ENCODE peak calls at places on chromosomes 12 and 14, in eight cellular contexts. L, A, W, Z, X, Y, U and P are unnamed samples.

GRCh38 chr12:97169922-97170321 is 262.9 kb downstream of the NEDD1 start:
- DNase-seq in L (no peak), W (no peak), A (no peak), Y (no peak), U (no peak), Z (no peak), X (no peak), P (no peak)

GRCh38 chr12:92290016-92290685 is 144.5 kb upstream of the BTG1 start:
- DNase-seq in X (no peak), A (no peak), W (no peak), Z (no peak), Y (no peak), U (peak; percentile 81), L (no peak), P (peak; percentile 84)

GRCh38 chr12:122830517-122831214 is 4.6 kb upstream of the HIP1R start:
- DNase-seq in U (peak; percentile 96), Y (no peak), L (no peak), Z (no peak), A (peak; percentile 48), W (no peak), X (peak; percentile 87), P (peak; percentile 94)

GRCh38 chr14:104299993-104300761 is 161.8 kb downstream of the KIF26A start:
- DNase-seq in Z (no peak), A (no peak), U (no peak), X (no peak), L (no peak), Y (no peak), W (no peak), P (no peak)

GRCh38 chr14:91068642-91069041 is 8.2 kb upstream of the RPS6KA5 start:
- DNase-seq in L (no peak), A (no peak), Y (no peak), Z (no peak), X (no peak), U (no peak), W (no peak), P (no peak)

GRCh38 chr14:101116065-101116464 is 212.5 kb upstream of the RTL1 start:
- DNase-seq in X (no peak), Z (peak; percentile 32), Y (no peak), U (no peak), A (no peak), L (no peak), W (no peak), P (no peak)

GRCh38 chr14:79514700-79515099 is 696.6 kb downstream of the DIO2 start:
- DNase-seq in W (no peak), U (peak; percentile 75), X (no peak), A (peak; percentile 5), Z (peak; percentile 2), L (no peak), Y (no peak), P (peak; percentile 2)

GRCh38 chr14:41604793-41605534 is 1.7 kb upstream of the LRFN5 start:
- DNase-seq in U (no peak), W (peak; percentile 93), A (peak; percentile 87), Y (no peak), X (no peak), Z (peak; percentile 93), L (no peak), P (peak; percentile 88)

GRCh38 chr12:49636979-49637378 is 13.6 kb downstream of the PRPF40B start:
- DNase-seq in U (peak; percentile 65), X (peak; percentile 22), Y (peak; percentile 84), L (peak; percentile 75), A (peak; percentile 72), Z (peak; percentile 84), W (peak; percentile 72), P (peak; percentile 79)

GRCh38 chr14:104517867-104518266 is 61.7 kb upstream of the C14orf180 start:
- DNase-seq in Y (no peak), A (no peak), Z (no peak), U (no peak), X (no peak), W (no peak), L (no peak), P (no peak)

GRCh38 chr12:27493260-27493935 is 30.6 kb upstream of the PPFIBP1 start:
- DNase-seq in X (no peak), U (peak; percentile 65), Y (no peak), L (no peak), A (no peak), W (no peak), Z (no peak), P (peak; percentile 13)

GRCh38 chr12:27491226-27491625 is 32.8 kb upstream of the PPFIBP1 start:
- DNase-seq in L (no peak), Z (no peak), X (no peak), A (no peak), W (no peak), U (no peak), Y (no peak), P (no peak)

GRCh38 chr12:27486986-27487385 is 37.0 kb upstream of the PPFIBP1 start:
- DNase-seq in U (no peak), A (no peak), W (no peak), L (no peak), Y (no peak), X (no peak), Z (no peak), P (peak; percentile 18)

GRCh38 chr12:27488479-27488878 is 35.5 kb upstream of the PPFIBP1 start:
- DNase-seq in Z (no peak), X (no peak), Y (no peak), W (no peak), U (peak; percentile 22), L (no peak), A (no peak), P (no peak)
- H3K27ac ChIP-seq in Z (no peak overlapping the region), X (no peak overlapping the region), Y (no peak overlapping the region), W (no peak overlapping the region), U (no peak overlapping the region), L (no peak overlapping the region), A (no peak overlapping the region), P (no peak overlapping the region)

DNA sequence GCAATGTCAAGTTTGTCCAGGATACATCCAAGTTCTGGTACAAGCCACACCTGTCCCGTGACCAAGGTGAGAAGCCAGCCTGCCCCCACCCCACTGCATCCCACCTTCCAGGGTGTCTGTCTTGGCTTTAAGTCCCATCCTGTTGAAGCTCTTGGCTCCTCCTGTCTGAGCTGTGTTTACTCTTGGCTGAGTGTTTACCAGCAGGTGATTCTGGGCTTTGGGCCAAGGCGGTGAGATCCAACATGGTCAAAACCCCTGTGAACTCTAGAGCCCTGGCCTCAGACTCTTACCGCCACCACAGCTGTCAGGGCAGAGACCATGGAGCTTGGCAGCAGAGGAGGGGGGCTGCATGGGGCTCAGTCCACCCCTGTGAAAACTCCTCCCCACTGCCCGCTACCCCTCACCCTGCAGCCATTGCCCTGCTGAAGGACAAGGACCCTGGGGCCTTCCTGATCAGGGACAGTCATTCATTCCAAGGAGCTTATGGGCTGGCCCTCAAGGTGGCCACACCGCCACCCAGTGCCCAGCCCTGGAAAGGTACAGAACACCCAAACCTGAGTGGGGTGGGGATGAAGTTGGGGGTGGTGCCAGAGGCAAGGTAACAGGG is 11.6 kb downstream of the TNS2 start:
- DNase-seq in X (peak; percentile 63), W (peak; percentile 48), A (peak; percentile 69), L (no peak), Y (no peak), Z (peak; percentile 67), U (peak; percentile 87), P (no peak)
- TF ChIP-seq EZH2phosphoT487 in X (no peak), W (no peak), A (no peak), L (no peak), Y (no peak), Z (no peak), U (no peak), P (no peak)

GRCh38 chr12:108619369-108620160 is 14.1 kb downstream of the SELPLG start:
- DNase-seq in L (no peak), X (no peak), Z (no peak), Y (no peak), A (no peak), W (no peak), U (peak; percentile 41), P (no peak)
- H3K27ac ChIP-seq in L (peak overlapping the region; percentile 89), X (no peak overlapping the region), Z (peak overlapping the region; percentile 32), Y (no peak overlapping the region), A (no peak overlapping the region), W (no peak overlapping the region), U (no peak overlapping the region), P (no peak overlapping the region)

DNA sequence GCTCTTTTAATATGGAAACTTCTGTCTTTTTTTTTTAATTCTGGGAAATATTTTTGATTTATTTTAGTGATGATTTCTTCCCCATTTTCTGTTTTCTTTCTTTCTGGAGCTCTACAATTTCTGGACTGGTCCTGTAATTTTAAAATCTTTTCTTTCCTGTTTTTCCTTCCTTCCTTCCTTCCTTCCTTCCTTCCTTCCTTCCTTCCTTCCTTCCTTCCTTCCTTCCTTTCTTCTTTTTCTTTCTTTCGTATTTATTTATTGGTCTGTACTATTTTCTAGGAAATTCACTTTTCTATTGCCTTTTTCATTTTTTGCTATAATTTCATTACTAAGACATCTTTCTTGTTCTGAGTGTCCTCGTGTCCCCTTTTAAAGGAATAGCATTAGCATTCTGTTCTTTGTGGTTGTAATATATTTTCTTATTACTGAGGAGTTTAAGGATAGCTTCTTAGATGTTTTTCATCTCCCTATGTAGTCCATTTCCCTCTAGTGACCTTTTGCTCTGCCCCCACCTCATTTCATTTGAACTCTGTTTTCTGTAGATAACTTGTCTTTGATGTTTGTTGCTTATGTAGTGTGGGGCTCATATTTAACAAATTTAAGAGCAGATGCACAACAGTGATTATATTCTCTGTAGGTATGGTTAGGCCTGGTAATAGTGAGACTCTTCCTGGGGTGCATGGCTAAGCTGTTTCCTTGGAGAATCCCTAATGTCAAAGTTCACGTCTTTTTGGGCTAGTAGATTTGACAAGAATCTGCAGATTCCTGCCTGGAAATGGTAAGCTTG is 38.0 kb downstream of the TBC1D15 start:
- DNase-seq in A (no peak), W (no peak), X (no peak), Z (no peak), L (no peak), Y (no peak), U (no peak), P (no peak)
- TF ChIP-seq EZH2phosphoT487 in A (no peak), W (no peak), X (no peak), Z (no peak), L (no peak), Y (no peak), U (no peak), P (no peak)

GRCh38 chr12:41217731-41218130 is 29.6 kb downstream of the PDZRN4 start:
- DNase-seq in X (no peak), Y (no peak), L (no peak), U (no peak), W (no peak), Z (no peak), A (no peak), P (no peak)
- H3K27ac ChIP-seq in X (no peak overlapping the region), Y (no peak overlapping the region), L (no peak overlapping the region), U (no peak overlapping the region), W (no peak overlapping the region), Z (no peak overlapping the region), A (no peak overlapping the region), P (no peak overlapping the region)

GRCh38 chr14:84485016-84485415 is 1044.9 kb upstream of the FLRT2 start:
- DNase-seq in W (no peak), U (no peak), L (no peak), Z (no peak), A (no peak), Y (no peak), X (no peak), P (no peak)

GRCh38 chr14:84477996-84478395 is 1051.9 kb upstream of the FLRT2 start:
- DNase-seq in U (no peak), Y (no peak), A (no peak), L (no peak), W (no peak), Z (no peak), X (no peak), P (no peak)

GRCh38 chr14:84483072-84483410 is 1046.9 kb upstream of the FLRT2 start:
- DNase-seq in X (no peak), L (no peak), Z (no peak), W (peak; percentile 5), A (no peak), U (no peak), Y (no peak), P (no peak)

GRCh38 chr14:84482256-84483071 is 1047.5 kb upstream of the FLRT2 start:
- DNase-seq in Z (no peak), U (peak; percentile 58), W (peak; percentile 53), X (no peak), A (no peak), L (no peak), Y (no peak), P (peak; percentile 38)
- TF ChIP-seq EZH2phosphoT487 in Z (no peak), U (no peak), W (no peak), X (no peak), A (no peak), L (no peak), Y (no peak), P (no peak)